ENCODE peak calls at places on chromosomes 4 and X, in five cellular contexts. One of them, this sample, is unnamed.

GRCh38 chr4:149801416-149801815 is 14.2 kb downstream of the IQCM start:
- DNase-seq in cardiac muscle cell: no peak
- DNase-seq in lung: no peak
- DNase-seq in tibial artery: no peak
- DNase-seq in pancreas: no peak
- DNase-seq in this sample: no peak

GRCh38 chr4:52894408-52894807 is 32.3 kb downstream of the RASL11B start:
- DNase-seq in cardiac muscle cell: no peak
- DNase-seq in tibial artery: no peak
- DNase-seq in lung: no peak
- DNase-seq in pancreas: no peak
- DNase-seq in this sample: no peak

GRCh38 chr4:10743357-10743756 is 58.8 kb upstream of the CLNK start:
- DNase-seq in lung: no peak
- DNase-seq in pancreas: no peak
- DNase-seq in cardiac muscle cell: no peak
- DNase-seq in tibial artery: no peak
- DNase-seq in this sample: peak

GRCh38 chr4:39045791-39046221 is 13.6 kb upstream of the TMEM156 start:
- DNase-seq in cardiac muscle cell: no peak
- DNase-seq in tibial artery: no peak
- DNase-seq in pancreas: no peak
- DNase-seq in lung: no peak
- DNase-seq in this sample: peak

GRCh38 chr4:145660064-145660463 is 19.9 kb upstream of the C4orf51 start:
- DNase-seq in pancreas: no peak
- DNase-seq in tibial artery: no peak
- DNase-seq in lung: no peak
- DNase-seq in cardiac muscle cell: no peak
- DNase-seq in this sample: no peak

GRCh38 chr4:42865572-42866189 is 26.8 kb upstream of the GRXCR1 start:
- DNase-seq in lung: peak
- DNase-seq in cardiac muscle cell: peak
- DNase-seq in tibial artery: no peak
- DNase-seq in pancreas: no peak
- DNase-seq in this sample: peak

GRCh38 chrX:150405576-150405975 is 42.5 kb downstream of the MAMLD1 start:
- DNase-seq in lung: no peak
- DNase-seq in cardiac muscle cell: peak
- DNase-seq in tibial artery: no peak
- DNase-seq in pancreas: no peak
- DNase-seq in this sample: peak

GRCh38 chr4:10677796-10678497 is 6.6 kb downstream of the CLNK start:
- DNase-seq in cardiac muscle cell: no peak
- DNase-seq in tibial artery: no peak
- DNase-seq in pancreas: no peak
- DNase-seq in lung: no peak
- DNase-seq in this sample: peak

GRCh38 chrX:103175944-103176753 is 38.8 kb upstream of the BEX4 start:
- DNase-seq in cardiac muscle cell: peak
- DNase-seq in tibial artery: peak
- DNase-seq in pancreas: peak
- DNase-seq in lung: peak
- DNase-seq in this sample: peak

GRCh38 chr4:144709793-144710525 is 64.0 kb downstream of the HHIP start:
- DNase-seq in tibial artery: no peak
- DNase-seq in pancreas: no peak
- DNase-seq in lung: no peak
- DNase-seq in cardiac muscle cell: no peak
- DNase-seq in this sample: no peak

GRCh38 chrX:17738002-17738713 is 865 bp downstream of the SCML1 start:
- DNase-seq in cardiac muscle cell: peak
- DNase-seq in pancreas: peak
- DNase-seq in tibial artery: peak
- DNase-seq in lung: peak
- DNase-seq in this sample: peak

GRCh38 chr4:102620697-102621497 is 119.7 kb downstream of the NFKB1 start:
- DNase-seq in pancreas: peak
- DNase-seq in tibial artery: no peak
- DNase-seq in cardiac muscle cell: peak
- DNase-seq in lung: no peak
- DNase-seq in this sample: peak

GRCh38 chr4:45939056-45939455 is 184.8 kb downstream of the GABRG1 start:
- DNase-seq in pancreas: no peak
- DNase-seq in tibial artery: no peak
- DNase-seq in lung: no peak
- DNase-seq in cardiac muscle cell: no peak
- DNase-seq in this sample: no peak

GRCh38 chr4:121237069-121237399 is 72.9 kb upstream of the TNIP3 start:
- DNase-seq in lung: no peak
- DNase-seq in pancreas: no peak
- DNase-seq in cardiac muscle cell: no peak
- DNase-seq in tibial artery: no peak
- DNase-seq in this sample: no peak

GRCh38 chr4:4377683-4378082 is 9.2 kb upstream of the NSG1 start:
- DNase-seq in cardiac muscle cell: no peak
- DNase-seq in lung: no peak
- DNase-seq in pancreas: no peak
- DNase-seq in tibial artery: no peak
- DNase-seq in this sample: no peak

GRCh38 chr4:52102587-52102986 is 51.5 kb downstream of the SPATA18 start:
- DNase-seq in lung: no peak
- DNase-seq in tibial artery: no peak
- DNase-seq in pancreas: no peak
- DNase-seq in cardiac muscle cell: no peak
- DNase-seq in this sample: no peak

GRCh38 chr4:13700196-13701140 is 72.9 kb upstream of the BOD1L1 start:
- DNase-seq in tibial artery: no peak
- DNase-seq in pancreas: no peak
- DNase-seq in lung: no peak
- DNase-seq in cardiac muscle cell: no peak
- DNase-seq in this sample: no peak

GRCh38 chr4:40583850-40584439 is 45.7 kb downstream of the RBM47 start:
- DNase-seq in cardiac muscle cell: no peak
- DNase-seq in tibial artery: no peak
- DNase-seq in pancreas: no peak
- DNase-seq in lung: no peak
- DNase-seq in this sample: no peak

DNA sequence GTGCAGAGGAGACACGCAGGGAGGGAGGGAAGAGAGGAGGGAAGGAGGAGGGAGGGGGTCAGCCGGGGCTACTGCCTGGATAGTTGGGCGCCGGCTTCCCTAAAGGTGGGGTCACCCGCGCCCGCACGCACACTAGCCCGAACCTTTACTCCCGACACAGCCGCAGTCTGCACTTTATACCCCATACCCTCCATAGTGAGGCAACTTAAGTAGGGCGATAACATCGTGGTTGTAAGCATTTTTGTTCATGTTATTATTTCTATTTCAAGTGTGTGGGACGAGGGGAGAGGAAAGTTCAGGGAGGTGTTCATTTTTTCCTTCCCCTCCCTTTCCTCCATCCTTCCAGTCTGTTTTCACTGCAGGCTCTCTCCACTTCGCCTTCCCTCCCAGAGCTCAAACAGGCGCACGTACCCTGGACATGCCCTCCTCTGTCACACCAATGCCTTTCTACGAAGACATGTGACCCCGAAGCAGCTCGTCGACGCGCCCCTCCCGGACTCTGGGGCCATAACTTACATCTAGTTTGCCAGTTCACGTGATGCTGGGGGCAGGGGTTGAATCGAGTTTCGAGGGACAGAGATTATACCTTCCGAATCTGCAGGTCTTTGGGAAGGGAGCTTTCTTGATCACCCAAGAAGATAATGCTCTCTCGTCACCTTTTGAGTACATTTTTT is at the start of gene PRKG2:
- DNase-seq in tibial artery: no peak
- DNase-seq in lung: peak
- DNase-seq in cardiac muscle cell: peak
- DNase-seq in pancreas: no peak
- DNase-seq in this sample: no peak
- H3K4me3 ChIP-seq in tibial artery: peak
- H3K4me3 ChIP-seq in lung: peak
- H3K4me3 ChIP-seq in cardiac muscle cell: peak
- H3K4me3 ChIP-seq in pancreas: peak
- H3K4me3 ChIP-seq in this sample: no peak

DNA sequence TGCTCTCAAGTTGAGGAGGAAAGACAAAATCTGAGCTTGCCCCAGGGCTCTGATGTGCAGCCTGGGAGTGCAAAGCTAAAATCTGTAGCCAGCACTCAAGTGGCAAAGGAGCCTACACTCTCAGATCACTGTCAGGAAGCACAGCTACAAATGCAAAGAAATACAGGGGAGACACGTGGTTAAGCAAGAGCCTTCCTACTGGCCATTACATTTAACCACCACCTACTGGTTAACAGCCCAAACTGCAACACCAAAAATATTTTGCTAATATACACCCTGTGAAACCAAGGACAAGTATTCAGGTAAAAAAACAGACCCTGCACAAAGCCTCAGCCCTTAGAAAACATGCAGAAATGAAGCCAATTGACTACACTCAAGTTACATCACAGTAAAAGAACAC is 170.4 kb upstream of the FGF16 start:
- DNase-seq in lung: no peak
- DNase-seq in tibial artery: no peak
- DNase-seq in cardiac muscle cell: no peak
- DNase-seq in pancreas: no peak
- DNase-seq in this sample: peak
- TF ChIP-seq CTCF in lung: no peak
- TF ChIP-seq CTCF in tibial artery: no peak
- TF ChIP-seq CTCF in cardiac muscle cell: no peak
- TF ChIP-seq CTCF in pancreas: no peak
- TF ChIP-seq CTCF in this sample: no peak

GRCh38 chrX:11109968-11110367 is 1.2 kb upstream of the HCCS start:
- DNase-seq in tibial artery: no peak
- DNase-seq in lung: no peak
- DNase-seq in pancreas: no peak
- DNase-seq in cardiac muscle cell: no peak
- DNase-seq in this sample: no peak
- H3K4me3 ChIP-seq in tibial artery: no peak
- H3K4me3 ChIP-seq in lung: no peak
- H3K4me3 ChIP-seq in pancreas: no peak
- H3K4me3 ChIP-seq in cardiac muscle cell: no peak
- H3K4me3 ChIP-seq in this sample: no peak

GRCh38 chrX:123481908-123482873 is 250.7 kb downstream of the THOC2 start:
- DNase-seq in tibial artery: no peak
- DNase-seq in lung: no peak
- DNase-seq in cardiac muscle cell: peak
- DNase-seq in pancreas: no peak
- DNase-seq in this sample: no peak
- TF ChIP-seq CTCF in tibial artery: no peak
- TF ChIP-seq CTCF in lung: no peak
- TF ChIP-seq CTCF in cardiac muscle cell: no peak
- TF ChIP-seq CTCF in pancreas: no peak
- TF ChIP-seq CTCF in this sample: no peak